ENCODE peak calls at places on chromosomes 16 and 17, in ten cellular contexts. Y, U, X, P, A, Q, V, Z, W and J are unnamed samples.

GRCh38 chr17:81002409-81003361 is 11.0 kb downstream of the CHMP6 start:
- DNase-seq in Y (no peak), U (peak; percentile 87), X (peak; percentile 71), P (no peak), A (peak; percentile 55), Q (no peak), V (no peak), Z (peak; percentile 34), W (no peak), J (peak; percentile 65)

GRCh38 chr17:63974594-63975192 is 2.0 kb upstream of the SCN4A start:
- DNase-seq in Y (no peak), U (no peak), X (no peak), P (no peak), A (no peak), Q (no peak), V (no peak), Z (no peak), W (no peak), J (peak; percentile 95)

GRCh38 chr16:31196324-31197088 is 6.1 kb downstream of the PYCARD start:
- DNase-seq in Y (no peak), U (no peak), X (no peak), P (no peak), A (no peak), Q (no peak), V (no peak), Z (no peak), W (no peak), J (no peak)

GRCh38 chr16:2492292-2492691 is 17.4 kb downstream of the TBC1D24 start:
- DNase-seq in Y (no peak), U (no peak), X (no peak), P (no peak), A (no peak), Q (no peak), V (no peak), Z (no peak), W (no peak), J (no peak)

GRCh38 chr16:30526137-30526822 is at the start of gene ZNF768:
- DNase-seq in Y (no peak), U (peak; percentile 59), X (peak; percentile 49), P (no peak), A (no peak), Q (peak; percentile 80), V (peak; percentile 42), Z (peak; percentile 76), W (peak; percentile 77), J (peak; percentile 8)

GRCh38 chr16:67865318-67865717 is 7.5 kb upstream of the EDC4 start:
- DNase-seq in Y (no peak), U (peak; percentile 62), X (peak; percentile 38), P (no peak), A (no peak), Q (peak; percentile 42), V (no peak), Z (no peak), W (no peak), J (peak; percentile 45)

GRCh38 chr17:71801301-71801700 is 319.5 kb upstream of the SOX9 start:
- DNase-seq in Y (no peak), U (no peak), X (no peak), P (no peak), A (peak; percentile 18), Q (no peak), V (no peak), Z (peak; percentile 40), W (no peak), J (no peak)

GRCh38 chr17:57861737-57862409 is 12.0 kb upstream of the MRPS23 start:
- DNase-seq in Y (no peak), U (peak; percentile 75), X (no peak), P (no peak), A (no peak), Q (no peak), V (peak; percentile 65), Z (no peak), W (peak; percentile 75), J (peak; percentile 43)

GRCh38 chr17:35709874-35710273 is 21.6 kb upstream of the RASL10B start:
- DNase-seq in Y (no peak), U (no peak), X (no peak), P (no peak), A (peak; percentile 87), Q (no peak), V (peak; percentile 64), Z (no peak), W (no peak), J (no peak)

GRCh38 chr16:67872631-67873434 is at the start of gene EDC4:
- DNase-seq in Y (peak; percentile 77), U (peak; percentile 92), X (peak; percentile 88), P (peak; percentile 79), A (peak; percentile 38), Q (peak; percentile 90), V (peak; percentile 93), Z (peak; percentile 63), W (peak; percentile 83), J (peak; percentile 70)

GRCh38 chr16:14436410-14436955 is 193.6 kb downstream of the PARN start:
- DNase-seq in Y (no peak), U (no peak), X (no peak), P (no peak), A (no peak), Q (no peak), V (no peak), Z (no peak), W (no peak), J (no peak)

GRCh38 chr17:75774471-75774987 is 9.5 kb upstream of the GALK1 start:
- DNase-seq in Y (no peak), U (no peak), X (no peak), P (no peak), A (no peak), Q (no peak), V (no peak), Z (no peak), W (no peak), J (no peak)

GRCh38 chr17:78342438-78343098 is 17.3 kb downstream of the SOCS3 start:
- DNase-seq in Y (no peak), U (peak; percentile 62), X (no peak), P (no peak), A (peak; percentile 77), Q (no peak), V (peak; percentile 57), Z (no peak), W (no peak), J (peak; percentile 90)

GRCh38 chr16:88864521-88864920 is 1.9 kb downstream of the PABPN1L start:
- DNase-seq in Y (no peak), U (no peak), X (no peak), P (no peak), A (no peak), Q (no peak), V (no peak), Z (no peak), W (no peak), J (no peak)

GRCh38 chr16:82091225-82091624 is 56.2 kb downstream of the HSD17B2 start:
- DNase-seq in Y (no peak), U (no peak), X (no peak), P (no peak), A (no peak), Q (no peak), V (no peak), Z (no peak), W (no peak), J (peak; percentile 23)